ENCODE peak calls at places on chromosomes 12 and 14, in seven cellular contexts. X, R, G, Z, M, H and E are unnamed samples.

GRCh38 chr12:50536831-50537537 is 32.2 kb downstream of the DIP2B start:
- DNase-seq in X (no peak), R (no peak), G (no peak), Z (no peak), M (no peak), H (no peak), E (no peak)

GRCh38 chr12:54413284-54414190 is 5.5 kb downstream of the ITGA5 start:
- DNase-seq in X (peak; percentile 72), R (peak; percentile 55), G (no peak), Z (peak; percentile 64), M (peak; percentile 64), H (peak; percentile 71), E (peak; percentile 81)

GRCh38 chr14:105982664-105983063 is 456.3 kb downstream of the TMEM121 start:
- DNase-seq in X (no peak), R (no peak), G (no peak), Z (no peak), M (no peak), H (no peak), E (no peak)

GRCh38 chr12:115750340-115750739 is 527.2 kb downstream of the MED13L start:
- DNase-seq in X (no peak), R (no peak), G (no peak), Z (no peak), M (no peak), H (no peak), E (no peak)

GRCh38 chr14:103483600-103483999 is 39.0 kb downstream of the CKB start:
- DNase-seq in X (no peak), R (no peak), G (no peak), Z (peak; percentile 69), M (peak; percentile 88), H (no peak), E (no peak)

GRCh38 chr12:116620085-116620734 is 61.0 kb downstream of the MAP1LC3B2 start:
- DNase-seq in X (no peak), R (peak; percentile 38), G (no peak), Z (no peak), M (no peak), H (no peak), E (no peak)

GRCh38 chr12:131425468-131425867 is 285.4 kb upstream of the SFSWAP start:
- DNase-seq in X (no peak), R (no peak), G (no peak), Z (no peak), M (no peak), H (no peak), E (no peak)

GRCh38 chr12:115623764-115624334 is 653.6 kb downstream of the MED13L start:
- DNase-seq in X (no peak), R (no peak), G (peak; percentile 14), Z (no peak), M (no peak), H (no peak), E (no peak)

GRCh38 chr12:24534632-24535031 is 414.3 kb downstream of the BCAT1 start:
- DNase-seq in X (no peak), R (no peak), G (no peak), Z (no peak), M (no peak), H (no peak), E (no peak)

GRCh38 chr14:102229071-102229738 is 75.8 kb downstream of the MOK start:
- DNase-seq in X (no peak), R (peak; percentile 70), G (no peak), Z (no peak), M (no peak), H (no peak), E (no peak)